ENCODE peak calls at places on chromosomes 16 and 17, in eight cellular contexts. K is lung; M is lower lobe of right lung; S is psoas muscle; C is body of pancreas; Z is CD4-positive, CD25-positive, alpha-beta regulatory T cell; P is heart left ventricle; I is PC-3. T is an unnamed sample. For H3K4me1, the result is how much of the 10 kb centered on the place peaks cover.

GRCh38 chr16:87627542-87628245 is 25.4 kb downstream of the JPH3 start:
- ATAC-seq in M (no peak), Z (no peak), K (no peak), C (no peak), P (no peak), I (no peak), S (no peak), T (no peak)

GRCh38 chr16:87384162-87384999 is 805 bp upstream of the FBXO31 start:
- ATAC-seq in Z (no peak), K (peak), C (peak), I (no peak), M (peak), S (peak), P (peak), T (peak)

GRCh38 chr16:80994451-80994850 is 12.2 kb downstream of the CMC2 start:
- ATAC-seq in K (no peak), Z (no peak), P (no peak), C (no peak), M (no peak), I (peak), S (no peak), T (no peak)

GRCh38 chr17:58272367-58273280 is 8.1 kb downstream of the MPO start:
- ATAC-seq in C (no peak), P (no peak), Z (no peak), I (no peak), S (no peak), K (no peak), M (no peak), T (no peak)

GRCh38 chr17:27226611-27227234 is 67.2 kb upstream of the WSB1 start:
- ATAC-seq in M (peak), C (no peak), Z (no peak), P (no peak), K (no peak), S (no peak), I (peak), T (no peak)

GRCh38 chr17:51133365-51133764 is 12.7 kb upstream of the SPAG9 start:
- ATAC-seq in S (peak), M (no peak), Z (no peak), K (no peak), C (no peak), P (no peak), I (no peak), T (no peak)

GRCh38 chr16:4240624-4241023 is 1.3 kb downstream of the SRL start:
- ATAC-seq in P (peak), C (no peak), Z (no peak), K (no peak), S (peak), M (no peak), I (no peak), T (no peak)

GRCh38 chr17:5513610-5514009 is 27.2 kb downstream of the MIS12 start:
- ATAC-seq in S (no peak), I (no peak), P (no peak), M (no peak), C (no peak), K (no peak), Z (peak), T (no peak)

GRCh38 chr17:63645775-63646491 is 23.7 kb downstream of the MAP3K3 start:
- ATAC-seq in M (peak), K (no peak), Z (no peak), S (peak), I (no peak), P (peak), C (no peak), T (no peak)

GRCh38 chr17:57277923-57278604 is 21.7 kb downstream of the MSI2 start:
- ATAC-seq in I (no peak), Z (peak), S (no peak), C (no peak), K (no peak), M (no peak), P (no peak), T (no peak)

GRCh38 chr17:40499551-40500189 is 1.8 kb downstream of the TNS4 start:
- ATAC-seq in Z (no peak), C (peak), K (peak), M (peak), P (peak), I (peak), S (peak), T (peak)

GRCh38 chr16:84514874-84515835 is 10.7 kb upstream of the MEAK7 start:
- ATAC-seq in M (peak), C (no peak), K (peak), I (no peak), Z (peak), S (no peak), P (no peak), T (no peak)

GRCh38 chr17:45782889-45783592 is 1.1 kb upstream of the CRHR1 start:
- ATAC-seq in M (peak), I (peak), S (peak), P (peak), C (no peak), Z (no peak), K (no peak), T (no peak)

GRCh38 chr16:19119564-19119963 is 5.8 kb downstream of the ITPRIPL2 start:
- ATAC-seq in M (no peak), C (no peak), S (no peak), I (peak), P (no peak), K (no peak), Z (no peak), T (no peak)

GRCh38 chr16:69444873-69445517 is 20.6 kb downstream of the CYB5B start:
- ATAC-seq in Z (no peak), S (no peak), P (no peak), M (no peak), I (no peak), K (no peak), C (no peak), T (no peak)
- H3K4me3 ChIP-seq in Z (peak), S (peak), P (no peak), M (peak), I (no peak), K (no peak), C (no peak), T (peak)

DNA sequence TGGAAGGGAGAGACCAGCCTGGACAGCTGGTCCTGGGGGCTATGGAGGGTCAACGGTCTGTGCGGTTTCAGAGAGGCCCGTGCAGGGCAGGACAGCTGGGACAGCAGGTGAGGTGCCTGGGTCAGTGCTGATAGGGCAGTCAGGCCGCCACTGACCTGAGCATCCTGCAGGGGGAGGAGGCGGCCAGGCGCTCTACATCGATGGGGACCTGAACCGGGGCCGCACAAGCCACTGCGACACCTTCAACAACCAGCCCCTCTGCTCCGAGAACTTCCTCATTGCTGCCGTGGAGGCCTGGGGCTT is 13.2 kb upstream of the ATP6V0C start:
- ATAC-seq in C (no peak), K (no peak), M (no peak), Z (no peak), P (no peak), I (peak), S (no peak), T (no peak)
- H3K4me1 ChIP-seq in C (half or more), K (under half), M (half or more), Z (under half), P (under half), I (under half), S (under half), T (half or more)

DNA sequence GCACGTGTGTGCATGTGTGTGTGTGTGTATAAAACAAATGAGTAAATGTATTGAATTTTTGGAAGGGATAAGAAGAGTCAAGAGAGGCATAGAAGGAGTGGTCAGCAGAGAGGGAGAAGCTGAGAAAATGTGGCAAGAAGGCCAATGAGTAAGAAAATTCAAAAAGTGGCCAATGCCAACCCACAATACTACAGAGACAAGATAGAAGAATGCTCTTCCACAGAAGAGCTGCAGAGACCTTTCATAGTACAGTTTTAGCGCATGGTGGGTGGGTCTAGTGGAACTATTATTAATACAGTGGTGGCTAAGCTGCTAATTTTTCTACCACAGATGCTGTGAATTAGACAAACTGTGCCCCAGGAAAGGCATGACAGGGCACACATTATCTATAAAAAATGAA is 233.5 kb downstream of the NTN1 start:
- ATAC-seq in I (no peak), C (no peak), K (no peak), M (no peak), P (no peak), Z (no peak), S (no peak), T (no peak)
- H3K4me3 ChIP-seq in I (no peak), C (no peak), K (no peak), M (no peak), P (no peak), Z (no peak), S (no peak), T (no peak)

GRCh38 chr17:37768438-37768837 is 23.6 kb upstream of the HNF1B start:
- ATAC-seq in P (no peak), C (no peak), I (no peak), K (no peak), Z (no peak), M (no peak), S (no peak), T (no peak)
- H3K4me1 ChIP-seq in P (under half), C (under half), I (under half), K (under half), Z (under half), M (under half), S (under half), T (under half)

GRCh38 chr16:11735801-11736200 is 6.9 kb downstream of the TXNDC11 start:
- ATAC-seq in P (no peak), C (peak), I (no peak), M (no peak), K (no peak), S (peak), Z (no peak), T (no peak)

GRCh38 chr16:11737678-11738077 is 5.0 kb downstream of the TXNDC11 start:
- ATAC-seq in I (no peak), K (no peak), Z (no peak), M (no peak), S (no peak), C (no peak), P (no peak), T (no peak)

GRCh38 chr16:11734025-11734652 is 8.5 kb downstream of the TXNDC11 start:
- ATAC-seq in Z (no peak), P (peak), K (no peak), I (no peak), S (no peak), C (no peak), M (peak), T (no peak)

GRCh38 chr16:11736903-11737302 is 5.8 kb downstream of the TXNDC11 start:
- ATAC-seq in Z (no peak), I (no peak), C (no peak), M (no peak), P (no peak), S (no peak), K (no peak), T (no peak)

GRCh38 chr16:11734653-11735043 is 8.0 kb downstream of the TXNDC11 start:
- ATAC-seq in M (peak), P (peak), K (no peak), S (peak), I (no peak), Z (no peak), C (no peak), T (no peak)
- H3K4me3 ChIP-seq in M (no peak), P (no peak), K (no peak), S (no peak), I (no peak), Z (peak), C (no peak), T (no peak)